ENCODE peak calls at places on chromosomes 16 and 17, in six cellular contexts. N is heart right ventricle; H is naive thymus-derived CD4-positive, alpha-beta T cell; O is effector memory CD4-positive, alpha-beta T cell; F is A549; X is SK-N-SH. B is an unnamed sample.

GRCh38 chr16:49096191-49096945 is 185.3 kb downstream of the CBLN1 start:
- DNase-seq in H (no peak), X (no peak), N (no peak), O (no peak), F (no peak), B (no peak)

GRCh38 chr17:21170829-21171228 is 43.1 kb downstream of the TMEM11 start:
- DNase-seq in H (no peak), N (no peak), O (no peak), F (no peak), X (no peak), B (no peak)

GRCh38 chr16:76963614-76964315 is 227.2 kb upstream of the MON1B start:
- DNase-seq in H (no peak), F (no peak), X (no peak), N (no peak), O (no peak), B (no peak)

GRCh38 chr16:17744903-17745581 is 274.3 kb upstream of the XYLT1 start:
- DNase-seq in N (no peak), X (no peak), H (no peak), O (no peak), F (no peak), B (no peak)

GRCh38 chr16:49458221-49458620 is 84.6 kb downstream of the C16orf78 start:
- DNase-seq in H (no peak), X (no peak), O (no peak), F (no peak), N (no peak), B (no peak)

GRCh38 chr17:81470944-81471803 is 41.4 kb downstream of the ACTG1 start:
- DNase-seq in O (no peak), H (no peak), N (no peak), X (peak; percentile 68), F (no peak), B (no peak)

GRCh38 chr16:54421220-54421619 is 134.6 kb upstream of the IRX3 start:
- DNase-seq in N (no peak), F (no peak), X (no peak), H (no peak), O (no peak), B (no peak)

GRCh38 chr16:30407794-30408534 is 558 bp downstream of the ZNF771 start:
- DNase-seq in H (no peak), N (no peak), O (no peak), X (no peak), F (no peak), B (no peak)

GRCh38 chr17:81601525-81602120 is 35.3 kb downstream of the NPLOC4 start:
- DNase-seq in O (peak; percentile 4), F (peak; percentile 75), H (peak; percentile 61), N (peak; percentile 38), X (peak; percentile 87), B (no peak)

DNA sequence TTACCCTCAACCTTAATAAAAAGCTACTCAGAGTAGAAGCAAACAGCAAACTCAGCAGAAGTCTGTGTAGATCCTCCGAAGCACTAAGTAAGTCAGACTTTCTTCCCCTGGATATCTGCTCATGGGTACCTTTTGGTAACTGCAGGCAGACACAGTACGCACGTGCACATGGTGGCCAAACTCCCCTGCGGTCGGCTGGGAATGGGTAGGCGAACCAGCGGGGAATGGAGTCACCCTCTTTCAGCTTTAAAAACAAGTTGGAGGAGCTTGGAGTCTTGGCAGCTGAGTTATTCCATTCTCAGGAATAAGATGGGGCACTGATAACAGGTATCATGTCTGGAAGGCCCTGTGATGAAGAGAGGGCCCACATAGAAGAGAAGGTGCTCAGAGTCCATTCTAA is 16.3 kb downstream of the CYB561 start:
- DNase-seq in H (no peak), F (no peak), N (no peak), X (no peak), O (no peak), B (no peak)
- H3K4me1 ChIP-seq in H (peaks cover 24% of the 10 kb centered on the region), F (peaks cover 35% of the 10 kb centered on the region), N (peaks cover 19% of the 10 kb centered on the region), X (peaks cover 30% of the 10 kb centered on the region), O (peaks cover 30% of the 10 kb centered on the region), B (peaks cover 27% of the 10 kb centered on the region)

DNA sequence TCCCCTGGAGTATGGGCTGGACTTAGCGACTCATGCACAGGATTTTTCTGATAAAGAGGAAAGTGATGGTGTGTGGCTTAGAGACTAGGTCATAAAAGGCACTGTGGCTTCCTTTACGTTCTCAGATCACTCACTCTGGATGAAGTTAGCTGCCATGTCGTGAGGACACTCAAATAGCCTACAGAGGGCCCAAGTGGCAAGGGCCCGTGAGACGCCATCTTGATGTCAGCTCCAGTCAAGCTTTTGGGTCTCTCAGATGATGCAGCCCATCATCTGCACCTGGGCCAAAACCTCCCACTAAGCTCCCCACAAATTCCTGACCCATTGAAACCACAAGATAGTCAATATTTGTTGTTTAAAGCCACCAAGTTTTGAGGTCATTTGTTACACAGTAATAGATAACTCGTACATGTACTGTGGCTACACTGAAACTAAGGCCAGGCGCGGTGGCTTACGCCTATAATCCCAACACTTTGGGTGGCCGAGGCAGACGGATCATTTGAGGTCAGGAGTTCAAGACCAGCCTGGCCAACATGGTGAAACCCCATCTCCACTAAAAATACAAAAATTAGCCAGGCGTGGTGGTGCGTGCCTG is 14.7 kb downstream of the ST6GALNAC2 start:
- DNase-seq in O (no peak), H (no peak), N (no peak), X (no peak), F (peak; percentile 33), B (no peak)
- H3K4me1 ChIP-seq in O (no peaks in the 10 kb centered on the region), H (no peaks in the 10 kb centered on the region), N (no peaks in the 10 kb centered on the region), X (no peaks in the 10 kb centered on the region), F (peaks cover 25% of the 10 kb centered on the region), B (no peaks in the 10 kb centered on the region)

GRCh38 chr17:66945451-66945850 is 19.1 kb upstream of the CACNG4 start:
- DNase-seq in H (no peak), X (no peak), N (no peak), F (no peak), O (no peak), B (no peak)

GRCh38 chr17:66946251-66946650 is 18.3 kb upstream of the CACNG4 start:
- DNase-seq in F (no peak), N (no peak), H (no peak), X (no peak), O (no peak), B (no peak)

GRCh38 chr17:66943484-66943883 is 21.0 kb upstream of the CACNG4 start:
- DNase-seq in O (no peak), X (no peak), N (no peak), F (no peak), H (no peak), B (no peak)

GRCh38 chr17:66942453-66943264 is 21.8 kb upstream of the CACNG4 start:
- DNase-seq in O (no peak), N (no peak), X (no peak), H (no peak), F (no peak), B (no peak)

DNA sequence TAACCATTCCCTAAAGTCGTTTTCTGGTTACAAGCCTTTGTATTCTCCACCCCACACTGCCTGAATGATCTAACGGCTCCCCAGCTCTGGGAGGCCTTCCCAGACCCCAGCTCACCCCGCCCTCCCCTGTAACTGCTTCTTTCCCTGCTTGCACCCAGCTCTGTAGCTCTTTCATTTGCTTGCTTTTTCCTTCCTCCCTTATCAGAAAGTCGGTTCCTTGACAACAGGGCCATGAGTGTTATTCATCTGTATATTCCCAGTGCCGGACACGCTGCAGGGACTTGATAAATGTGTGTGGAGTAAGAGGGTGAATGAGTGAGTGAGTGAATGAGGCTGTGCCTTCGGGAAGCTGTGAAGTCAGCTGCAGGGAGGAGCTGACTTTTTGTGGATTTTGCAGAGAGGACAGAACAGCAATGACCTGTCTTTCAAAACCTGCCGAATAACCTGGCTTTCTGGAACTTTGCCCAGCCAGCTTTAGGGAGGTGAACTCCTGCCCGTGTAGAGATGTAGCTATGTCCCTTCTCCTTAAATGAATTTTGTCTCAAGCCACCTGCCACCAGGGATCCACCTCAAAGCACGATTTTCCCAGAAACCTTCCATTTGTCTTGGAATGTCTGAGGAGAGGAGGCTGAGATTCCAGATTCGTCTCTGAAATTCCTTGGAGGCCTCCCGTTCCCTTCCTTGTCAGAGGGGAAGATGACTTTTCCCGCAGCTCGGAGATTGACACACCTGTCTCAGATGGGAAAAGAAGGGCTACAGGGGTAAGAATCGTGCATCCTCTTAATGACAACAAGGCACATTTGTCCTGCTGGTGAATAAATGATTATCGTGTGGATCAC is 19.9 kb upstream of the CACNG4 start:
- DNase-seq in O (no peak), H (no peak), X (peak; percentile 59), N (no peak), F (no peak), B (no peak)
- H3K4me1 ChIP-seq in O (no peaks in the 10 kb centered on the region), H (no peaks in the 10 kb centered on the region), X (peaks cover 10% of the 10 kb centered on the region), N (no peaks in the 10 kb centered on the region), F (peaks cover 15% of the 10 kb centered on the region), B (no peaks in the 10 kb centered on the region)

DNA sequence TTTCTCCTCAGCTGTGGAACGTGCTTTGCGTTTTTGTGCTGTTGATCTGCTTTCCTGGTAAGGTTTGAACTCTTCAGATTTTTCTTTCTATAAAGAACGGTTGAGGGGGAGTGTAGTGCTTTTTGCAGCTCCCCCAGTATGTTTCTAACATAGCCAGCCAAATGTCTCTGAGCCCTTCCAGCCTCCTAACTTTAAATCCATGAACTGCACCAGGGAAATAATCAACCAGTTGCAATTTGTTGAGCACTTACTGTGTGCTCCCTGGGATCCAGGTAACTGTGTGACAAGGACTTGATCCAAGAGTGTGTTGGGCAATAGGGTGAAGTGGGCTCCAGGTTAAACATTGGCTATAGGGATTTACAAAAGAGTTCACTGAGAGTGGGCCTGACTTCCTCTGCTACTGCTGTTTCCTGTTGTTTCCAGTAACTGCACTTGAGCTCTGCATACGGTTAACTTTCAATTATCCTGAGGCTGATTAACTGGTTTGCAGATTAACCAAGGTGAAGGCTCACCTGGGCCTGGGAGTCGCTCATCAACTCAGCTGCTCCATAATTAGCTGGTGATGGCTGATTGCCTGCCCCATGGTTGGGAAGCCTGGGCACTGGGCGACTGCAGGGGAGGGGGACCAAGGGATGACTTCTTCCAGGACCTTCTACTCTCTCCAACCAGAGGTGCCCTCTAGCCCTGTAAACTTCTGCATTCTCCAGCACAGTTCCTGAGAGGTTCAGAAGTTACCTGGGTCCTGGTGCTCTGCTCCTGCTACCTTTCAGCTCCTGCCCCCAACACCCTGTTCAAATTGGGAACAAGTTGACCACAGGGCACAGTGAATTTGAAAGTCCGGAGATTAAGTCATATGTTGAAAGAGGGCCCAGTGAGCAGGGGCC is 19.5 kb downstream of the HLF start:
- DNase-seq in O (no peak), H (no peak), N (no peak), F (no peak), X (no peak), B (no peak)
- H3K4me1 ChIP-seq in O (no peaks in the 10 kb centered on the region), H (peaks cover 10% of the 10 kb centered on the region), N (peaks cover 19% of the 10 kb centered on the region), F (peaks cover 47% of the 10 kb centered on the region), X (no peaks in the 10 kb centered on the region), B (peaks cover 74% of the 10 kb centered on the region)

DNA sequence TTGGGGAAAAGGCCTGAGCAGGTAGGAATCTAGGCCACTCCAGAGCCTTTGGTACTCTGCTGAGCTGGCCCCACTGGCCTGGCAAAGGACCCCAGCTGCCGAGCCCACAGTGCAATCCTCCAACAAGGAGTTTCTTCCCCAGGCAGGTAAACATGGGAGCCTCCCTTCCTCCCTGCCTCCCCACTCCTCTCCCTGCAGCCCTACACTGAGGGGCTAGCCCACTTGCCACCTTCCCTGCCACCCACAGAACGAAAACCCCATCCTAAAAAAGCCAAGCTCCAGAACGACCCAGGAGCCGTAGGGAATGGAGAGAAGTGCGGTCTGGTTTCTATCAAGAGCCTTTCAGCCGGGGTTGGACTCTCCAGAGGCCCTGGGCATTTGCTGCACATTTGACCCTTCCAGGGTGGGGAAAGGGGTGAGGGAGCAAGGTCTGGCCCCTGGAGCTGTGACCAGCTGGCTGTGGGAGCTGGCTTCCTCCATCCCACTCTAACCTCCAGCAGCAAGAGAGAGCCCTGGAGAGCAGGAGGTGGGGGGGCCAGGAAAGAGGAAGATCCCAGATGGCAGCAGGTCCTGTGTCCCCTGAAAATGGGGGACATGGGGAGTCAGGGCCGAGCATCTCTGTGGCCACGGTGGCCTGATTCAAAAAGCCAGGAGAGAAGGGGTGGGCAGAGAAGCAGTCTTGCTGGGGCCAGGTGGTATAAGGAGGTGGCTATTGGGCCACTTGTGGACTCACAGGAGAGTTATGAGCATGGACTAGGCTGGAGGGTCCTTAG is 1.3 kb downstream of the HID1 start:
- DNase-seq in H (no peak), X (peak; percentile 91), N (no peak), O (no peak), F (no peak), B (no peak)
- H3K4me1 ChIP-seq in H (peaks cover 9% of the 10 kb centered on the region), X (no peaks in the 10 kb centered on the region), N (peaks cover 5% of the 10 kb centered on the region), O (peaks cover 10% of the 10 kb centered on the region), F (peaks cover 9% of the 10 kb centered on the region), B (peaks cover 10% of the 10 kb centered on the region)

B was measured in heart left ventricle.